ENCODE peak calls at places on chromosomes 4 and X, in four cellular contexts. M is NCI-H1092 treated with DMSO at 0.1 percent for 48 hours, Q is right cardiac atrium, C is ascending aorta. V is an unnamed sample.
A peak's percentile ranks its signal among the peaks of the same experiment; 100 is the strongest.

GRCh38 chrX:10173331-10173900 is 16.6 kb downstream of the CLCN4 start:
- DNase-seq in M (no peak), Q (peak; percentile 52), C (no peak), V (peak; percentile 42)

GRCh38 chrX:40570346-40571093 is 10.2 kb upstream of the ATP6AP2 start:
- DNase-seq in M (no peak), Q (no peak), C (no peak), V (no peak)

GRCh38 chr4:25857403-25857802 is 5.4 kb downstream of the SEL1L3 start:
- DNase-seq in M (no peak), Q (no peak), C (no peak), V (no peak)

GRCh38 chr4:2835978-2836377 is 7.7 kb upstream of the ADD1 start:
- DNase-seq in M (no peak), Q (no peak), C (no peak), V (no peak)

GRCh38 chr4:137307806-137308205 is 224.5 kb downstream of the PCDH18 start:
- DNase-seq in M (no peak), Q (peak; percentile 11), C (no peak), V (no peak)

GRCh38 chr4:172042714-172043114 is 229.5 kb downstream of the GALNTL6 start:
- DNase-seq in M (no peak), Q (no peak), C (no peak), V (no peak)

GRCh38 chr4:113952452-113953029 is 26.9 kb downstream of the ARSJ start:
- DNase-seq in M (peak; percentile 65), Q (no peak), C (no peak), V (no peak)

GRCh38 chrX:153970398-153971123 is 1.1 kb downstream of the HCFC1 start:
- DNase-seq in M (peak; percentile 34), Q (no peak), C (no peak), V (no peak)

GRCh38 chrX:68732906-68733493 is 85.5 kb downstream of the STARD8 start:
- DNase-seq in M (peak; percentile 10), Q (peak; percentile 66), C (no peak), V (peak; percentile 1)

GRCh38 chr4:1009647-1010521 is 1.5 kb upstream of the FGFRL1 start:
- DNase-seq in M (peak; percentile 10), Q (peak; percentile 72), C (no peak), V (no peak)

GRCh38 chrX:110563276-110563675 is 204.6 kb downstream of the RTL9 start:
- DNase-seq in M (no peak), Q (no peak), C (no peak), V (no peak)

V was measured in keratinocyte.